ENCODE peak calls at places on chromosomes 7 and 10, in nine cellular contexts. One of them, this sample, is unnamed.

GRCh38 chr7:47672267-47672920 is 90.5 kb upstream of the TNS3 start:
- DNase-seq in NB4: no peak
- DNase-seq in adrenal gland: no peak
- DNase-seq in heart left ventricle: no peak
- DNase-seq in HepG2: no peak
- DNase-seq in A549: no peak
- DNase-seq in uterus: no peak
- DNase-seq in IMR-90: no peak
- DNase-seq in prostate gland: no peak
- DNase-seq in this sample: no peak

GRCh38 chr10:110205051-110205675 is 2.2 kb upstream of the MXI1 start:
- DNase-seq in adrenal gland: no peak
- DNase-seq in IMR-90: no peak
- DNase-seq in HepG2: no peak
- DNase-seq in NB4: no peak
- DNase-seq in heart left ventricle: no peak
- DNase-seq in A549: no peak
- DNase-seq in prostate gland: no peak
- DNase-seq in uterus: no peak
- DNase-seq in this sample: no peak

GRCh38 chr7:25256424-25256823 is 28.1 kb upstream of the NPVF start:
- DNase-seq in NB4: no peak
- DNase-seq in adrenal gland: no peak
- DNase-seq in heart left ventricle: no peak
- DNase-seq in A549: no peak
- DNase-seq in HepG2: no peak
- DNase-seq in IMR-90: no peak
- DNase-seq in uterus: no peak
- DNase-seq in prostate gland: no peak
- DNase-seq in this sample: no peak

GRCh38 chr7:156475666-156476065 is 164.9 kb upstream of the RNF32 start:
- DNase-seq in HepG2: no peak
- DNase-seq in prostate gland: no peak
- DNase-seq in heart left ventricle: no peak
- DNase-seq in NB4: peak
- DNase-seq in adrenal gland: peak
- DNase-seq in A549: peak
- DNase-seq in uterus: no peak
- DNase-seq in IMR-90: peak
- DNase-seq in this sample: no peak

GRCh38 chr7:84231157-84231556 is 36.6 kb upstream of the SEMA3A start:
- DNase-seq in IMR-90: peak
- DNase-seq in NB4: no peak
- DNase-seq in adrenal gland: no peak
- DNase-seq in uterus: no peak
- DNase-seq in prostate gland: no peak
- DNase-seq in A549: no peak
- DNase-seq in HepG2: no peak
- DNase-seq in heart left ventricle: no peak
- DNase-seq in this sample: no peak

GRCh38 chr10:58909881-58910280 is 266.6 kb upstream of the PHYHIPL start:
- DNase-seq in heart left ventricle: no peak
- DNase-seq in IMR-90: peak
- DNase-seq in A549: no peak
- DNase-seq in adrenal gland: no peak
- DNase-seq in uterus: no peak
- DNase-seq in NB4: no peak
- DNase-seq in HepG2: no peak
- DNase-seq in prostate gland: no peak
- DNase-seq in this sample: no peak

GRCh38 chr7:64802699-64803098 is 8.5 kb downstream of the ZNF138 start:
- DNase-seq in IMR-90: no peak
- DNase-seq in adrenal gland: no peak
- DNase-seq in prostate gland: no peak
- DNase-seq in NB4: peak
- DNase-seq in heart left ventricle: no peak
- DNase-seq in HepG2: no peak
- DNase-seq in uterus: no peak
- DNase-seq in A549: no peak
- DNase-seq in this sample: no peak

GRCh38 chr10:11655839-11656238 is 44.4 kb upstream of the USP6NL start:
- DNase-seq in IMR-90: no peak
- DNase-seq in NB4: no peak
- DNase-seq in adrenal gland: no peak
- DNase-seq in HepG2: no peak
- DNase-seq in heart left ventricle: no peak
- DNase-seq in prostate gland: no peak
- DNase-seq in uterus: no peak
- DNase-seq in A549: no peak
- DNase-seq in this sample: no peak

GRCh38 chr7:43838201-43838659 is 31.1 kb downstream of the MRPS24 start:
- DNase-seq in IMR-90: no peak
- DNase-seq in adrenal gland: no peak
- DNase-seq in prostate gland: no peak
- DNase-seq in heart left ventricle: no peak
- DNase-seq in uterus: no peak
- DNase-seq in A549: no peak
- DNase-seq in HepG2: no peak
- DNase-seq in NB4: no peak
- DNase-seq in this sample: no peak

GRCh38 chr10:131787961-131788360 is 112.8 kb upstream of the PPP2R2D start:
- DNase-seq in NB4: no peak
- DNase-seq in A549: no peak
- DNase-seq in uterus: no peak
- DNase-seq in heart left ventricle: no peak
- DNase-seq in HepG2: no peak
- DNase-seq in IMR-90: no peak
- DNase-seq in adrenal gland: no peak
- DNase-seq in prostate gland: no peak
- DNase-seq in this sample: no peak

GRCh38 chr7:68699090-68699711 is 899.1 kb upstream of the AUTS2 start:
- DNase-seq in NB4: no peak
- DNase-seq in uterus: no peak
- DNase-seq in A549: peak
- DNase-seq in HepG2: no peak
- DNase-seq in adrenal gland: no peak
- DNase-seq in heart left ventricle: no peak
- DNase-seq in prostate gland: no peak
- DNase-seq in IMR-90: peak
- DNase-seq in this sample: no peak

GRCh38 chr7:155781433-155781832 is 30.8 kb downstream of the SHH start:
- DNase-seq in HepG2: no peak
- DNase-seq in NB4: no peak
- DNase-seq in IMR-90: no peak
- DNase-seq in adrenal gland: no peak
- DNase-seq in heart left ventricle: no peak
- DNase-seq in uterus: no peak
- DNase-seq in A549: no peak
- DNase-seq in prostate gland: no peak
- DNase-seq in this sample: no peak

GRCh38 chr10:130203626-130204025 is 67.4 kb downstream of the GLRX3 start:
- DNase-seq in adrenal gland: no peak
- DNase-seq in prostate gland: no peak
- DNase-seq in uterus: no peak
- DNase-seq in heart left ventricle: no peak
- DNase-seq in HepG2: no peak
- DNase-seq in A549: no peak
- DNase-seq in IMR-90: no peak
- DNase-seq in NB4: no peak
- DNase-seq in this sample: no peak

GRCh38 chr7:39644170-39644569 is 20.8 kb downstream of the RALA start:
- DNase-seq in prostate gland: no peak
- DNase-seq in heart left ventricle: no peak
- DNase-seq in adrenal gland: no peak
- DNase-seq in HepG2: no peak
- DNase-seq in uterus: no peak
- DNase-seq in A549: no peak
- DNase-seq in NB4: no peak
- DNase-seq in IMR-90: peak
- DNase-seq in this sample: no peak

GRCh38 chr10:122657255-122657654 is 42.4 kb downstream of the C10orf120 start:
- DNase-seq in heart left ventricle: no peak
- DNase-seq in adrenal gland: no peak
- DNase-seq in HepG2: no peak
- DNase-seq in uterus: no peak
- DNase-seq in A549: no peak
- DNase-seq in prostate gland: peak
- DNase-seq in IMR-90: no peak
- DNase-seq in NB4: no peak
- DNase-seq in this sample: no peak

GRCh38 chr7:149422065-149422913 is 38.6 kb downstream of the ZNF777 start:
- DNase-seq in heart left ventricle: peak
- DNase-seq in NB4: peak
- DNase-seq in A549: peak
- DNase-seq in prostate gland: peak
- DNase-seq in HepG2: peak
- DNase-seq in uterus: peak
- DNase-seq in adrenal gland: peak
- DNase-seq in IMR-90: peak
- DNase-seq in this sample: peak
- TF ChIP-seq POLR2A in heart left ventricle: no peak
- TF ChIP-seq POLR2A in NB4: no peak
- TF ChIP-seq POLR2A in A549: peak
- TF ChIP-seq POLR2A in prostate gland: no peak
- TF ChIP-seq POLR2A in HepG2: peak
- TF ChIP-seq POLR2A in uterus: no peak
- TF ChIP-seq POLR2A in adrenal gland: no peak
- TF ChIP-seq POLR2A in IMR-90: no peak
- TF ChIP-seq POLR2A in this sample: no peak

DNA sequence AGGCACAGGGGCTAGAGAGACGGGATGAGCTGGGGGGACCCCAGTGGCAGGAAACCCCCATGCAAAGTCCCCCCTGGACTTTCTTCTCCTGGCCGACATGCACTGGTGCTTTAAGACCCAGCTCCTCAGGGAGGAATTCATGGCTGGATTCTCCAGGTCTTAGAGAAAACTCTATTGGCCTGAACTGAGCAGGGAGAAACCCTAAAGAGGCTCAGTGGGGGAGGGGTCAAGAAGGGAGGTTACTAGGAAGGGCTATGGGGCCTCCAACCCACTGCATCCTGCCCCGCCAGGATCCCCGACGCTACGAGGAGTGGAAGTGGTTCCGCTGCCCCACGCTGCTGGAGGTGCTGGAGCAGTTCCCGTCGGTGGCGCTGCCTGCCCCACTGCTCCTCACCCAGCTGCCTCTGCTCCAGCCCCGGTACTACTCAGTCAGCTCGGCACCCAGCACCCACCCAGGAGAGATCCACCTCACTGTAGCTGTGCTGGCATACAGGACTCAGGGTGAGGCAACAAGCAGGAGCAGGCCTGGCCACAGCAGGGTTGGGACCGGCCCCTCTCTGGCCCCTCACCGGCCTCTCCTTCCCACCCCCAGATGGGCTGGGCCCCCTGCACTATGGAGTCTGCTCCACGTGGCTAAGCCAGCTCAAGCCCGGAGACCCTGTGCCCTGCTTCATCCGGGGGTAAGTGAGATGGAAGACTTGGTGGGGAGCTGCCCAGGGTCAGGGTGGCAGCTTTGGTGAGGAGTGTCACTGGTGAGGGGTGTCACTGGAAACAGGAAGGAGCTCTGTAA is 13.8 kb downstream of the ATG9B start:
- DNase-seq in HepG2: no peak
- DNase-seq in A549: no peak
- DNase-seq in heart left ventricle: no peak
- DNase-seq in IMR-90: peak
- DNase-seq in uterus: no peak
- DNase-seq in adrenal gland: no peak
- DNase-seq in NB4: no peak
- DNase-seq in prostate gland: no peak
- DNase-seq in this sample: peak
- TF ChIP-seq POLR2A in HepG2: no peak
- TF ChIP-seq POLR2A in A549: no peak
- TF ChIP-seq POLR2A in heart left ventricle: no peak
- TF ChIP-seq POLR2A in IMR-90: no peak
- TF ChIP-seq POLR2A in uterus: no peak
- TF ChIP-seq POLR2A in adrenal gland: no peak
- TF ChIP-seq POLR2A in NB4: no peak
- TF ChIP-seq POLR2A in prostate gland: no peak
- TF ChIP-seq POLR2A in this sample: no peak

DNA sequence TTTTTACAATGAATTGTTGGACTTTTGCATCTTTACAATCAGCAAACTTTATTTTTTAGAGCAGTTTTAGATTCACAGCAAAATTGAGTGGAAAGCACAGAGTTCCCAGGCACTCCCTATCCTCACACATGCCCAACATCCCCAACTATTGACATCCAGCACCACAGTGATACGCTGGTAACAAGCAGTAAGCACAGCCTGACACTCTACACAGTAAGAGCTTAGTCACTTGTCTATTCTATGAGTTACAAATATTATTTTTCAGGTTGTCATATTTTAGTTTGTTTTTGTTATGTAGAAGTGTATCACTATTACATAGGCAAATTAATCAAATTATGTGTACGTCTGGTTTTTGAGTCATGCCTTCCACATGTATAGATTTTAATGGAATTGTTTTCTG is 27.0 kb upstream of the GIMAP7 start:
- DNase-seq in IMR-90: no peak
- DNase-seq in adrenal gland: no peak
- DNase-seq in A549: no peak
- DNase-seq in heart left ventricle: no peak
- DNase-seq in NB4: no peak
- DNase-seq in prostate gland: no peak
- DNase-seq in HepG2: no peak
- DNase-seq in uterus: no peak
- DNase-seq in this sample: no peak
- TF ChIP-seq POLR2A in IMR-90: no peak
- TF ChIP-seq POLR2A in adrenal gland: no peak
- TF ChIP-seq POLR2A in A549: no peak
- TF ChIP-seq POLR2A in heart left ventricle: no peak
- TF ChIP-seq POLR2A in NB4: no peak
- TF ChIP-seq POLR2A in prostate gland: no peak
- TF ChIP-seq POLR2A in HepG2: no peak
- TF ChIP-seq POLR2A in uterus: no peak
- TF ChIP-seq POLR2A in this sample: no peak

GRCh38 chr7:100352984-100353684 is 4.8 kb upstream of the PILRB start:
- DNase-seq in A549: no peak
- DNase-seq in IMR-90: no peak
- DNase-seq in prostate gland: no peak
- DNase-seq in adrenal gland: no peak
- DNase-seq in uterus: no peak
- DNase-seq in HepG2: no peak
- DNase-seq in heart left ventricle: no peak
- DNase-seq in NB4: peak
- DNase-seq in this sample: no peak
- TF ChIP-seq POLR2A in A549: no peak
- TF ChIP-seq POLR2A in IMR-90: no peak
- TF ChIP-seq POLR2A in prostate gland: no peak
- TF ChIP-seq POLR2A in adrenal gland: no peak
- TF ChIP-seq POLR2A in uterus: no peak
- TF ChIP-seq POLR2A in HepG2: no peak
- TF ChIP-seq POLR2A in heart left ventricle: no peak
- TF ChIP-seq POLR2A in NB4: no peak
- TF ChIP-seq POLR2A in this sample: no peak

DNA sequence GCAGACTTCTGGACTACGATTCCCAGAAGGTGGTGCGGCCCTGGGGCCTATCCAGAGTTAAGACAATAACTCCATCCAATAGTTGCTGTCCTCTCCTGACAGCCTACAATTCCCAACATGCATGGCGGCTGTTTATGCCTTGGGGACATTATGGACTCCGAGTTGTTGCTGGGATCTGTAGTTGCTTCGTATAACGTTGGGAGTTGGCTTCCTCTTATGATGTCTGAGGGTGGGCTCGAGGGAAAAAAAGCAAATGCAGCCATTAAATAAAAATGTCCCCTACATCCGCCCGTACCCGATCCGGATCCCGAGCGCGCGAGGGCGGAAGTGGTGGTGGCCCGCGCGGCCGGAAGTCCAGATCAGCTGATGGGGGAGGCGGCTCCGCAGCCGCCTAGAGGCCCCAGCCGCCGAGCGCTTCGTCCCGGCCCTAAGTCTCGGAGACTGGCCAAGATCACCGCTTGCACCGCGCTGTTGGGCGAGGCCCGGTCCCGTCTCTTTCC is at the start of gene ZSWIM8:
- DNase-seq in NB4: peak
- DNase-seq in HepG2: peak
- DNase-seq in uterus: peak
- DNase-seq in heart left ventricle: peak
- DNase-seq in prostate gland: peak
- DNase-seq in adrenal gland: peak
- DNase-seq in A549: peak
- DNase-seq in IMR-90: peak
- DNase-seq in this sample: peak
- TF ChIP-seq POLR2A in NB4: peak
- TF ChIP-seq POLR2A in HepG2: peak
- TF ChIP-seq POLR2A in uterus: peak
- TF ChIP-seq POLR2A in heart left ventricle: peak
- TF ChIP-seq POLR2A in prostate gland: peak
- TF ChIP-seq POLR2A in adrenal gland: peak
- TF ChIP-seq POLR2A in A549: peak
- TF ChIP-seq POLR2A in IMR-90: peak
- TF ChIP-seq POLR2A in this sample: peak

This sample was measured in erythroblast.